ENCODE peak calls at places on chromosomes 11 and 22, in eight cellular contexts. P is NCI-H1436 treated with DMSO at 0.1 percent for 48 hours; G is RPMI8226; T is endodermal cell; F is NCI-H524; L is activated naive CD8-positive, alpha-beta T cell treated with anti-CD3 and anti-CD28 coated beads, Interleukin-2, amount 10 ng/mL, durations not matched to agents 7 days and 5 days; C is fibroblast of lung; H is T-helper 2 cell. S is an unnamed sample.

GRCh38 chr11:47788181-47788580 is 21.0 kb upstream of the FNBP4 start:
- DNase-seq in G (no peak), C (no peak), H (no peak), L (no peak), T (no peak), F (no peak), P (no peak), S (no peak)

GRCh38 chr11:71307811-71308645 is 55.7 kb upstream of the SHANK2 start:
- DNase-seq in C (no peak), P (no peak), H (no peak), T (peak; percentile 39), L (no peak), G (no peak), F (no peak), S (no peak)

GRCh38 chr11:17596711-17597110 is 49.7 kb downstream of the OTOG start:
- DNase-seq in H (no peak), P (no peak), G (no peak), L (no peak), T (peak; percentile 35), C (no peak), F (no peak), S (no peak)

GRCh38 chr11:63914896-63915681 is 1.9 kb downstream of the RCOR2 start:
- DNase-seq in G (no peak), P (no peak), H (no peak), T (peak; percentile 72), L (no peak), C (no peak), F (no peak), S (peak; percentile 30)

GRCh38 chr11:1515082-1516060 is 28.8 kb upstream of the MOB2 start:
- DNase-seq in P (no peak), L (peak; percentile 82), F (peak; percentile 42), C (peak; percentile 46), G (peak; percentile 49), T (peak; percentile 97), H (peak; percentile 31), S (peak; percentile 95)

GRCh38 chr22:48949375-48950149 is 878.1 kb downstream of the BRD1 start:
- DNase-seq in L (no peak), H (no peak), P (no peak), F (no peak), G (no peak), C (no peak), T (no peak), S (no peak)

GRCh38 chr11:104573431-104573830 is 324.8 kb downstream of the CASP12 start:
- DNase-seq in T (no peak), F (no peak), P (no peak), H (no peak), G (no peak), L (no peak), C (peak; percentile 74), S (no peak)

GRCh38 chr11:111761056-111761455 is 5.1 kb downstream of the PPP2R1B start:
- DNase-seq in C (peak; percentile 26), H (no peak), L (no peak), F (peak; percentile 92), T (no peak), G (no peak), P (no peak), S (no peak)

GRCh38 chr11:28759311-28759710 is 651.1 kb downstream of the METTL15 start:
- DNase-seq in C (no peak), F (no peak), L (no peak), T (no peak), G (no peak), H (no peak), P (no peak), S (no peak)

GRCh38 chr11:45250035-45250693 is 36.0 kb downstream of the SYT13 start:
- DNase-seq in G (no peak), H (no peak), F (peak; percentile 52), T (no peak), P (no peak), L (no peak), C (no peak), S (no peak)

GRCh38 chr22:46578824-46579561 is 41.2 kb upstream of the GRAMD4 start:
- DNase-seq in C (peak; percentile 71), P (no peak), T (peak; percentile 61), H (no peak), F (no peak), L (no peak), G (no peak), S (no peak)

GRCh38 chr11:117941163-117941707 is 12.0 kb upstream of the TMPRSS13 start:
- DNase-seq in H (no peak), L (no peak), G (no peak), T (peak; percentile 16), C (no peak), F (no peak), P (no peak), S (no peak)

GRCh38 chr22:44181033-44181911 is 547 bp downstream of the PARVG start:
- DNase-seq in F (no peak), H (peak; percentile 72), T (no peak), L (peak; percentile 75), G (no peak), C (no peak), P (no peak), S (no peak)

GRCh38 chr22:41197046-41197807 is 7.9 kb upstream of the L3MBTL2 start:
- DNase-seq in H (peak; percentile 66), T (peak; percentile 93), G (peak; percentile 88), P (no peak), C (peak; percentile 32), L (peak; percentile 88), F (peak; percentile 77), S (peak; percentile 92)

GRCh38 chr11:95084509-95084908 is 5.1 kb upstream of the ENDOD1 start:
- DNase-seq in H (no peak), G (no peak), P (no peak), T (no peak), C (no peak), L (no peak), F (no peak), S (no peak)

GRCh38 chr11:66157182-66157864 is 87.3 kb downstream of the PACS1 start:
- DNase-seq in T (no peak), L (no peak), P (no peak), H (no peak), F (no peak), C (no peak), G (peak; percentile 29), S (no peak)

GRCh38 chr11:67442504-67443398 is 525 bp downstream of the CORO1B start:
- DNase-seq in P (no peak), G (no peak), F (no peak), L (no peak), T (no peak), C (no peak), H (no peak), S (no peak)

GRCh38 chr11:64334764-64335741 is 5.0 kb upstream of the CCDC88B start:
- DNase-seq in T (peak; percentile 89), P (peak; percentile 55), H (no peak), C (peak; percentile 82), F (peak; percentile 98), G (peak; percentile 54), L (no peak), S (peak; percentile 59)

GRCh38 chr22:23709107-23709506 is 18.3 kb downstream of the RGL4 start:
- DNase-seq in T (no peak), G (no peak), C (no peak), F (no peak), H (no peak), P (no peak), L (no peak), S (no peak)

S was measured in nephron progenitor cell.